ENCODE peak calls at places on chromosomes 5 and 9, in eight cellular contexts. E is H9; U is CD4-positive, alpha-beta T cell; P is AG09319; B is A549; F is natural killer cell; A is colonic mucosa; H is AG04450. D is an unnamed sample.

GRCh38 chr9:116450378-116451139 is 236.5 kb upstream of the TRIM32 start:
- DNase-seq in H (peak; percentile 51), F (no peak), U (no peak), A (no peak), B (no peak), E (no peak), P (peak; percentile 16), D (peak; percentile 65)

GRCh38 chr9:96383165-96383939 is at the start of gene SLC35D2:
- DNase-seq in H (no peak), U (no peak), F (peak; percentile 18), P (no peak), A (peak; percentile 86), B (peak; percentile 64), E (peak; percentile 74), D (peak; percentile 63)

GRCh38 chr5:149371296-149371962 is 7.7 kb downstream of the IL17B start:
- DNase-seq in H (no peak), P (no peak), B (peak; percentile 62), U (peak; percentile 58), F (peak; percentile 53), E (peak; percentile 85), A (peak; percentile 71), D (peak; percentile 87)

GRCh38 chr9:134643306-134643705 is 1.7 kb downstream of the COL5A1 start:
- DNase-seq in A (no peak), P (peak; percentile 36), E (no peak), F (no peak), U (no peak), B (no peak), H (no peak), D (peak; percentile 32)

GRCh38 chr9:131095666-131096489 is 453 bp upstream of the AIF1L start:
- DNase-seq in H (no peak), B (peak; percentile 44), U (peak; percentile 3), F (no peak), P (no peak), A (peak; percentile 26), E (peak; percentile 93), D (peak; percentile 9)

GRCh38 chr5:173477320-173478055 is 139.0 kb downstream of the BOD1 start:
- DNase-seq in E (no peak), H (no peak), B (no peak), U (no peak), A (no peak), F (no peak), P (peak; percentile 28), D (no peak)

GRCh38 chr9:111566234-111566633 is 33.2 kb downstream of the PTGR1 start:
- DNase-seq in E (no peak), B (no peak), F (no peak), P (no peak), U (no peak), H (no peak), A (no peak), D (no peak)

GRCh38 chr5:68419637-68420452 is 204.3 kb downstream of the PIK3R1 start:
- DNase-seq in A (peak; percentile 71), E (no peak), H (no peak), B (no peak), P (no peak), F (no peak), U (no peak), D (peak; percentile 24)

GRCh38 chr9:95793924-95794828 is 81.3 kb upstream of the ERCC6L2 start:
- DNase-seq in H (peak; percentile 91), U (no peak), E (no peak), A (no peak), B (no peak), P (peak; percentile 92), F (no peak), D (peak; percentile 93)

GRCh38 chr5:180161420-180162303 is 47.3 kb downstream of the RASGEF1C start:
- DNase-seq in H (no peak), U (no peak), A (no peak), F (no peak), E (peak; percentile 48), P (no peak), B (no peak), D (no peak)

GRCh38 chr9:130328349-130328801 is 62.8 kb downstream of the HMCN2 start:
- DNase-seq in U (no peak), H (peak; percentile 11), A (peak; percentile 44), E (no peak), B (no peak), P (no peak), F (no peak), D (no peak)

GRCh38 chr5:149049371-149049781 is 13.5 kb downstream of the SH3TC2 start:
- DNase-seq in F (no peak), A (no peak), P (no peak), H (no peak), U (no peak), B (no peak), E (no peak), D (peak; percentile 30)

GRCh38 chr9:18976368-18977238 is 56.4 kb downstream of the SAXO1 start:
- DNase-seq in E (no peak), U (no peak), A (no peak), H (peak; percentile 74), F (no peak), B (no peak), P (peak; percentile 67), D (no peak)

GRCh38 chr9:12738296-12738695 is 36.5 kb upstream of the LURAP1L start:
- DNase-seq in A (no peak), E (no peak), P (no peak), H (no peak), F (no peak), B (no peak), U (no peak), D (no peak)

GRCh38 chr9:85741112-85741874 is 461 bp downstream of the AGTPBP1 start:
- DNase-seq in U (peak; percentile 57), B (peak; percentile 49), H (no peak), P (no peak), F (peak; percentile 64), E (peak; percentile 56), A (peak; percentile 51), D (peak; percentile 45)

GRCh38 chr5:116834796-116835515 is 260.3 kb upstream of the SEMA6A start:
- DNase-seq in H (no peak), B (no peak), P (no peak), A (no peak), F (no peak), E (no peak), U (no peak), D (no peak)

GRCh38 chr5:82748688-82749091 is 328.5 kb downstream of the TMEM167A start:
- DNase-seq in U (no peak), F (no peak), H (no peak), E (no peak), A (no peak), B (no peak), P (no peak), D (no peak)

GRCh38 chr9:109765821-109766220 is 14.2 kb upstream of the PALM2AKAP2 start:
- DNase-seq in A (no peak), H (no peak), E (no peak), F (no peak), B (no peak), P (no peak), U (no peak), D (no peak)

GRCh38 chr9:74379718-74380117 is 117.4 kb upstream of the RORB start:
- DNase-seq in U (no peak), H (no peak), A (no peak), P (no peak), B (peak; percentile 45), E (peak; percentile 72), F (no peak), D (peak; percentile 69)

DNA sequence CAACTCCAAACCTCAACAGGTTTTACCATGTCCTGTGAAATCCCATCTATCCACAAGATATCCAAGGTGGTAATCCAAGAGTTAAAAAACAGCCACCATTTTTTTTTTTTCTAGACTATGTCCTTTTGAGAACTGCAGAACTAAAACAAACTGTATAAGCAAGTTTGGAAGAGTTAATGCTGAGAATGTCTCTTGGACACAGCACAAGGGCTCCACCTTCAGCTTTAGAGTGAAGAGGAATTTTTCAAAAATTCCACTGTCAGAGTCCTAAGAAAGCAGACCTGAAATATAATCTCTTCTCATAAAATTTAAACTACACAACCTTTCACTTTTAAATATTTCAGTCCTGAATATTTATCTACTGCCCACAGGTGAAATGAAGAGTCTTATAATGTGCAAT is 167.8 kb upstream of the CCNG1 start:
- DNase-seq in F (no peak), E (no peak), H (no peak), P (no peak), U (no peak), A (no peak), B (peak; percentile 4), D (peak; percentile 45)
- TF ChIP-seq CTCF in F (no peak), E (peak; percentile 51), H (no peak), P (no peak), U (no peak), A (no peak), B (no peak), D (peak; percentile 50)

DNA sequence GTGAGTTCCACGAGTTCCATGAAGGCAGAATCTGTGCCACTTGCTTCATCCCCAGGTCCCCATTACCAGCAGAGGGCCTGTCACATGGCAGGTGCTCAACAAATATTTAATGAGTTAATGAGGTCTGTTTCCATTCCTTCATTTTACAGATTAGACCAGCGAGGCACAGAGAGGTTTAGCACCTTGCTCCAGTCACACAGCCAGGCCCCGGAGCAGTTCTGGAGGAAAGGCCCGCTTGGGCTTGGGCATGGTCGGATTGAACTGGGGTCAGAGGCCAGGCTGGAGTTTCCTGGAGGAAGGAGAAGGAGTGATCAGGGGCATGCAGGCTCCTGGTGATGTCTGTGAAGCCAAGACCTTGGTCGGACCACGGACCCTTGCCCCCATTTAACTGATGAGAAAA is 4.0 kb upstream of the ST6GALNAC4 start:
- DNase-seq in A (no peak), U (no peak), F (no peak), B (no peak), E (no peak), P (no peak), H (no peak), D (no peak)
- TF ChIP-seq CTCF in A (no peak), U (no peak), F (no peak), B (no peak), E (no peak), P (no peak), H (no peak), D (no peak)

GRCh38 chr5:65102501-65102825 is 333.7 kb downstream of the CWC27 start:
- DNase-seq in U (no peak), P (no peak), A (no peak), B (no peak), E (peak; percentile 40), F (no peak), H (no peak), D (no peak)

GRCh38 chr5:65104831-65105230 is 336.1 kb downstream of the CWC27 start:
- DNase-seq in P (no peak), E (no peak), B (no peak), F (no peak), A (no peak), U (no peak), H (no peak), D (no peak)

GRCh38 chr5:65103674-65104035 is 334.9 kb downstream of the CWC27 start:
- DNase-seq in E (no peak), U (no peak), F (no peak), P (no peak), A (no peak), B (no peak), H (no peak), D (no peak)

GRCh38 chr5:65101706-65102105 is 333.0 kb downstream of the CWC27 start:
- DNase-seq in P (no peak), E (no peak), B (no peak), U (no peak), A (no peak), H (peak; percentile 69), F (no peak), D (no peak)

GRCh38 chr5:65102826-65103673 is 334.3 kb downstream of the CWC27 start:
- DNase-seq in B (peak; percentile 62), A (peak; percentile 57), E (peak; percentile 76), F (peak; percentile 49), H (no peak), U (peak; percentile 59), P (no peak), D (peak; percentile 42)
- TF ChIP-seq CTCF in B (peak; percentile 25), A (no peak), E (no peak), F (no peak), H (no peak), U (peak; percentile 17), P (peak; percentile 21), D (peak; percentile 9)

GRCh38 chr5:177546262-177546741 is 8.1 kb downstream of the FAM193B start:
- DNase-seq in A (peak; percentile 29), P (peak; percentile 95), H (peak; percentile 95), U (no peak), B (peak; percentile 68), E (no peak), F (no peak), D (peak; percentile 100)
- TF ChIP-seq CTCF in A (no peak), P (no peak), H (peak; percentile 14), U (no peak), B (peak; percentile 18), E (no peak), F (no peak), D (no peak)